ENCODE peak calls at places on chromosomes 7 and 10, in eight cellular contexts. O is IMR-90, I is cardiac fibroblast, T is B cell, Q is GM23338, L is heart left ventricle, A is choroid plexus epithelial cell, C is upper lobe of right lung. P is an unnamed sample.
A peak's percentile ranks its signal among the peaks of the same experiment; 100 is the strongest.

GRCh38 chr10:131211146-131211545 is 100.4 kb downstream of the TCERG1L start:
- DNase-seq in O (no peak), I (no peak), T (no peak), Q (no peak), L (no peak), A (no peak), C (peak; percentile 38), P (no peak)

GRCh38 chr7:80593869-80594587 is 44.4 kb upstream of the CD36 start:
- DNase-seq in O (peak; percentile 5), I (no peak), T (no peak), Q (no peak), L (no peak), A (peak; percentile 22), C (peak; percentile 77), P (no peak)

GRCh38 chr7:2996141-2996540 is 47.5 kb downstream of the CARD11 start:
- DNase-seq in O (no peak), I (no peak), T (no peak), Q (no peak), L (no peak), A (no peak), C (peak; percentile 5), P (no peak)

GRCh38 chr10:37067576-37067975 is 57.8 kb upstream of the ANKRD30A start:
- DNase-seq in O (no peak), I (peak; percentile 1), T (no peak), Q (no peak), L (no peak), A (no peak), C (no peak), P (no peak)

GRCh38 chr10:103679096-103679790 is 176.1 kb downstream of the SH3PXD2A start:
- DNase-seq in O (peak; percentile 38), I (peak; percentile 64), T (peak; percentile 45), Q (no peak), L (no peak), A (no peak), C (no peak), P (no peak)

GRCh38 chr7:149302222-149302621 is 40.2 kb downstream of the ZNF783 start:
- DNase-seq in O (no peak), I (no peak), T (no peak), Q (no peak), L (no peak), A (no peak), C (no peak), P (no peak)

GRCh38 chr10:121851791-121852190 is 76.0 kb downstream of the ATE1 start:
- DNase-seq in O (no peak), I (no peak), T (no peak), Q (peak; percentile 11), L (no peak), A (no peak), C (no peak), P (no peak)

GRCh38 chr10:43415544-43415943 is 6.6 kb upstream of the HNRNPF start:
- DNase-seq in O (no peak), I (no peak), T (no peak), Q (no peak), L (no peak), A (no peak), C (no peak), P (no peak)

GRCh38 chr7:44274623-44274975 is 50.8 kb downstream of the CAMK2B start:
- DNase-seq in O (no peak), I (no peak), T (no peak), Q (no peak), L (no peak), A (no peak), C (peak; percentile 55), P (no peak)

GRCh38 chr10:112429654-112430230 is 17.0 kb downstream of the ZDHHC6 start:
- DNase-seq in O (no peak), I (no peak), T (no peak), Q (no peak), L (no peak), A (no peak), C (no peak), P (no peak)

GRCh38 chr10:110725809-110726641 is 81.9 kb downstream of the RBM20 start:
- DNase-seq in O (peak; percentile 37), I (peak; percentile 52), T (no peak), Q (peak; percentile 19), L (no peak), A (peak; percentile 74), C (no peak), P (no peak)

GRCh38 chr7:158549834-158550700 is 37.6 kb downstream of the PTPRN2 start:
- DNase-seq in O (no peak), I (no peak), T (no peak), Q (no peak), L (no peak), A (no peak), C (no peak), P (no peak)

GRCh38 chr7:77811895-77812685 is 13.5 kb downstream of the PHTF2 start:
- DNase-seq in O (peak; percentile 93), I (peak; percentile 81), T (no peak), Q (no peak), L (no peak), A (peak; percentile 77), C (no peak), P (no peak)

GRCh38 chr10:47309403-47310089 is 9.5 kb downstream of the GDF10 start:
- DNase-seq in O (no peak), I (peak; percentile 9), T (no peak), Q (peak; percentile 74), L (no peak), A (peak; percentile 22), C (no peak), P (no peak)
- TF ChIP-seq CTCF in O (peak; percentile 47), I (peak; percentile 49), T (peak; percentile 21), Q (peak; percentile 76), L (no peak), A (peak; percentile 71), C (peak; percentile 21), P (peak; percentile 32)

DNA sequence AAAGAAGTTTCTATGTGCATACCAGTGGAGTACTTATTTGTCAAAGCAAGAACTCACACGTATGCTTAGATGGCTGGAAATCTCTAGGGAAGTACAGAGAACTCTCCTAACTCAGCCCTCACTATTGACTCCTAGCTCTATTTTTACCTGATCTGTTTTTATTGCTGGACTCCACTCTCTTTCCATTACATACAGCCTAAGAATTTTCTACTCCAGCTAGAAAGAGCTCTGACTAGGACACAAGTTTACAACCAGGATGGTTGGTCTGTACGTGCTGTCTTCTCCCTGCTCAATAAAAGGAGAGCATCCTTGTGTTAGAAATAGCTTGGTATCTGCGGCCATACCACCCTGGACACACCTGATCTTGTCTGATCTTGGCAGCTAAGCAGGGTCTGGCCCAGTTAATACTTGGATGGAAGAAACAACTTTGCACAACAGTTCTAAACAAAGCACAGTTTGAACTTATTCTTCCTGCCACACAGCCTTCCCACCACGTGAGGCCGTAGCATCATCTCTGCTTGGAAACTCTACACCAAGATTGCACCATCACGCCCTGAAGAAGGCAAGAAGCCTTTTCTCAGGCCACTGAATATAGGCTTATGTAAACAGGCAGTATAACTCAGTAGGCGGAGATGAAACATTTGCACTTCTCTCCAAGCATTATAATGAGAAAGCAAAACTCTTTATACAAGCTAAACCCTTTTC is 50.7 kb downstream of the KCNMA1 start:
- DNase-seq in O (peak; percentile 98), I (peak; percentile 92), T (no peak), Q (no peak), L (no peak), A (peak; percentile 98), C (no peak), P (no peak)
- TF ChIP-seq CTCF in O (peak; percentile 47), I (peak; percentile 8), T (no peak), Q (no peak), L (no peak), A (peak; percentile 42), C (no peak), P (no peak)

GRCh38 chr10:15729890-15730289 is 10.2 kb upstream of the ITGA8 start:
- DNase-seq in O (no peak), I (no peak), T (no peak), Q (no peak), L (no peak), A (no peak), C (no peak), P (no peak)

GRCh38 chr10:15725603-15726002 is 5.9 kb upstream of the ITGA8 start:
- DNase-seq in O (peak; percentile 67), I (peak; percentile 72), T (no peak), Q (peak; percentile 56), L (no peak), A (peak; percentile 82), C (no peak), P (no peak)

GRCh38 chr10:15724683-15725082 is 5.0 kb upstream of the ITGA8 start:
- DNase-seq in O (no peak), I (no peak), T (no peak), Q (no peak), L (no peak), A (no peak), C (no peak), P (no peak)

GRCh38 chr10:15730341-15730740 is 10.6 kb upstream of the ITGA8 start:
- DNase-seq in O (no peak), I (no peak), T (no peak), Q (no peak), L (no peak), A (no peak), C (no peak), P (no peak)

DNA sequence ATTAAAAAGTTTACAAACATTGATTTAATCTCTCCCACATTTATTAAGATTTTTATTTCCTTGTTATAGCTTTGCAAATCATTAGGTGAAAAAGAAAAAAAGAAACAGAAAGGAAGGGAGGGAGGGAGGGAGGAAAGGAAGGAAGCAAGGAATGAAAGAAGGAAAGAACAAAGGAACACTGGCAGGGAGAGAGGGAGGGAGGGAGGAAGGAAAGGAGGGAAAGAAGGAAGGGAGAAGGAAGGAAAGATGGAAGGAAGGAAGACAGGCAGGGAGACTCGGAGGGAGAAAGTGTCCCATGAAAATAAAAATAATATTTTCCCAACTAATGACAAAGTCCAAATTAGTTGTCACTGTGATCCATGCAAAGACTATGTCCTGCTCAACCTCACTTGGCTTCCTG is 6.3 kb upstream of the ITGA8 start:
- DNase-seq in O (no peak), I (no peak), T (no peak), Q (no peak), L (no peak), A (no peak), C (no peak), P (no peak)
- TF ChIP-seq CTCF in O (no peak), I (no peak), T (no peak), Q (no peak), L (no peak), A (no peak), C (no peak), P (no peak)

GRCh38 chr7:156577645-156578577 is 62.7 kb upstream of the RNF32 start:
- DNase-seq in O (no peak), I (no peak), T (no peak), Q (no peak), L (no peak), A (no peak), C (no peak), P (no peak)
- TF ChIP-seq CTCF in O (no peak), I (no peak), T (no peak), Q (no peak), L (no peak), A (no peak), C (no peak), P (no peak)

P was measured in progenitor cell of endocrine pancreas.